ENCODE peak calls at places on chromosomes 13 and 19, in four cellular contexts. L is HCT116, Q is breast epithelium, C is fibroblast of lung. Y is an unnamed sample.

GRCh38 chr13:43942301-43942700 is 62.6 kb downstream of the LACC1 start:
- DNase-seq in L (no peak), Q (no peak), C (no peak), Y (no peak)

GRCh38 chr13:39884166-39884565 is 228.7 kb downstream of the COG6 start:
- DNase-seq in L (no peak), Q (no peak), C (no peak), Y (no peak)

GRCh38 chr13:99129050-99129449 is 71.6 kb upstream of the UBAC2 start:
- DNase-seq in L (no peak), Q (no peak), C (no peak), Y (no peak)

GRCh38 chr13:112510002-112510780 is 77.8 kb downstream of the TUBGCP3 start:
- DNase-seq in L (peak; percentile 53), Q (no peak), C (peak; percentile 76), Y (peak; percentile 68)

GRCh38 chr19:35216833-35217707 is 11.5 kb downstream of the FAM187B start:
- DNase-seq in L (no peak), Q (no peak), C (no peak), Y (peak; percentile 32)

GRCh38 chr19:16571689-16572331 is 405 bp downstream of the SLC35E1 start:
- DNase-seq in L (no peak), Q (no peak), C (peak; percentile 12), Y (peak; percentile 51)

GRCh38 chr13:110831437-110832204 is 83.2 kb downstream of the ANKRD10 start:
- DNase-seq in L (no peak), Q (no peak), C (no peak), Y (no peak)

GRCh38 chr19:30450945-30451344 is 78.8 kb downstream of the ZNF536 start:
- DNase-seq in L (no peak), Q (no peak), C (no peak), Y (no peak)

GRCh38 chr19:52786078-52786463 is 520 bp downstream of the ZNF600 start:
- DNase-seq in L (no peak), Q (no peak), C (no peak), Y (peak; percentile 28)

GRCh38 chr13:106337096-106337495 is 198.4 kb downstream of the EFNB2 start:
- DNase-seq in L (no peak), Q (no peak), C (peak; percentile 52), Y (peak; percentile 76)

GRCh38 chr13:22944378-22944777 is 236.4 kb upstream of the SGCG start:
- DNase-seq in L (no peak), Q (no peak), C (no peak), Y (no peak)

GRCh38 chr19:28466107-28467045 is 746.6 kb downstream of the UQCRFS1 start:
- DNase-seq in L (no peak), Q (no peak), C (peak; percentile 51), Y (peak; percentile 32)
- TF ChIP-seq CTCF in L (no peak), Q (peak; percentile 53), C (peak; percentile 69), Y (peak; percentile 53)

DNA sequence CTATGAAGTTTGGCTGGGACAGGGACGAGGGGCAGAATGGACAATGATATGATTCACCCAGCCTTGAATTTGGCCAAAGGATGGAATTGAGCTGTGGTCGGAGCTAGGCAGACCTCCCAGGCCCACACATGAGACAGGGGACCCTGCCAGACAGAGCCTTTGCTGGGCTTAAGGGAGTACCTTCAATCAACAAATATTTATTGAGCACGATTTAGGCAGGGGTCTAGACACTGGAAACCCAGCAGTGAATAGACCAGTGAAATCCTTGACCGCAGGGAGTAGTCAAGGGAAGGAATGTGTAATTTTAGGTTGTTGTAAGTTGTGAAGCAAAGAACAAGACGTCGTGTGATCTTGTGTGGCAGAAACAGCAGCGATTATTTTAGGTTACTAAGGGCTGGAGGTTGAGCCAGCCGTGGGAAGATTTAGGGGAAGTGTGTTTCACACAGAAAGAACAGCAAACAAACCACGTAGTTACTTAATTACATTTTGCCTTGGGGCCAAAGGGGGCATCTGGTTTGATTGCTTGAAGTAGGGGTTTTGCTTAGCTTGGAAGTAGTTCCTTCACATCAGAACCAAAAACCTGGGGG is 16.9 kb upstream of the AP1M2 start:
- DNase-seq in L (no peak), Q (no peak), C (no peak), Y (no peak)
- H3K4me3 ChIP-seq in L (no peak overlapping the region), Q (peak overlapping the region; percentile 92), C (peak overlapping the region; percentile 94), Y (no peak overlapping the region)

DNA sequence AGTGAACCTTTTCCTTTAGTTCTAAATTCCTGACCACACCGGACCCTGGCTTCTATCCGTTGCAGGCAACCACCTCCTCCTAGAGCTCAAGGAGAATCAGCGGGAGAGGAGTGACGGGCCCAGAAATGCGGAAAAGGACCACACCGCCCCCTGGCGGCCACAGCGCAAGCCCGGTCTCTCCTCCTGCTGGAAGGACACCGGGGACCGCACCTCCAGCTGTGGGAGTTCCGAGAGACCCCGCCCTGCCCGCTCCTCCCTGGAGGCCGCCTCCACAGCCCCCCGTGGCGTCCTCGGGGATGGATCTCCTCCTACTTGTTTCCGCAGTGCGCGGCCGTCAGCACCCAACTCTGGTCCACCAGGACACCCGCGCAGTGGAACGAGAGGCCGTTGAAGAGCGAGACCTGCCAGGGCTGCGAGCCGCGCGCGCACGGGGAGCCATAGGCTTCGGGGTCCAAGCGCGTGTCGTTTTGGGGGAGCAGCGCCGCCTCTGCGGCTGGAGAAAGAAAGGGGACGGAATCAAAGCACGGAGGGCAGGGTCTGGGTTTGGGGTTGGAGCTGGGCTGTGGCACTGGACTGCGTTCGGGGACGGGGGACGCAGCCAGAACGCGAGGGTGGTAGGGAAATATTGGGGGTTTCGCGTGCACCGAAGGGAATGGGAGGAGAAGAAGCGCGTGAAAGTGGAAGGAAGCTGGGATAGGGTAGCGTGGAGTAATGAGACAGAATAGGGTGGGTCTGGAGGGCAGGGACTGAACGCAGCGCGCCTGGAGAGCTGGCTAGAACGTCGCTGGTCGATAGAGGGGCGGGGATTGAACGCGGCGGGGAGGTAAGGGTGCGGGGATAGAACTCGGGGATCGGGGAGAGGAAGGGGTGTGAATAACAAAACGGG is 2.5 kb downstream of the KLK10 start:
- DNase-seq in L (peak; percentile 83), Q (peak; percentile 81), C (peak; percentile 16), Y (peak; percentile 49)
- TF ChIP-seq CTCF in L (peak; percentile 96), Q (peak; percentile 96), C (peak; percentile 54), Y (peak; percentile 83)

DNA sequence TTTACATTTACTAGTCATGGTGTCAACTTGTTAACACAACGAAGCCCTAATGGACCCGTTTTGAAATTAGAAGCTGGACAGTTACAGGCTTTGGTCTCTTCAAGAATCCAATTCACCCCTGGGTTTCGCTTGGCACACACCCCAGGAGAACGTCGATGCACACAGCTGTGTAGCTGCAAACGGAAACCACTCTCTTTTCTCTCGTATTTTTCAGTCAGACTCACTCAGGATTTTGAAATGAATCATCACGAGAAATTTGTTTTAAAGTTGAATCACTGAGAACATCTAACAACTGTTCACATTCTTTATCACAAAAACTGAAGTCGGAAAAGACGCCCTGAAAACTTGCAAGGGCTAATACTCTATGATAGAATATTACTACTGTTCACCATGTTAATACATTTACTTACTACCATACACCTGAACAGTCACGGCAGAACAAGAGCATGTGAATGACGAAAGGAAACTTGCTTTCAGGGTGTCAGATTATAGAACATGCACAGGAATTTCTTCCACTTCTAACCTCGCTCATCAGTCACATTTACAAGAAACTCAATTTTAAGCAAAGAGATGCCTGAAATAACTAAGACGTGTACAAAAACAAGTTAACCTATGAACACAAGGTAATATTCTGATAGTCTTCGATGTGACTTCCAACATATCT is 4.7 kb downstream of the PNMA8A start:
- DNase-seq in L (no peak), Q (no peak), C (peak; percentile 90), Y (peak; percentile 93)
- H3K4me3 ChIP-seq in L (no peak overlapping the region), Q (no peak overlapping the region), C (peak overlapping the region; percentile 1), Y (no peak overlapping the region)

DNA sequence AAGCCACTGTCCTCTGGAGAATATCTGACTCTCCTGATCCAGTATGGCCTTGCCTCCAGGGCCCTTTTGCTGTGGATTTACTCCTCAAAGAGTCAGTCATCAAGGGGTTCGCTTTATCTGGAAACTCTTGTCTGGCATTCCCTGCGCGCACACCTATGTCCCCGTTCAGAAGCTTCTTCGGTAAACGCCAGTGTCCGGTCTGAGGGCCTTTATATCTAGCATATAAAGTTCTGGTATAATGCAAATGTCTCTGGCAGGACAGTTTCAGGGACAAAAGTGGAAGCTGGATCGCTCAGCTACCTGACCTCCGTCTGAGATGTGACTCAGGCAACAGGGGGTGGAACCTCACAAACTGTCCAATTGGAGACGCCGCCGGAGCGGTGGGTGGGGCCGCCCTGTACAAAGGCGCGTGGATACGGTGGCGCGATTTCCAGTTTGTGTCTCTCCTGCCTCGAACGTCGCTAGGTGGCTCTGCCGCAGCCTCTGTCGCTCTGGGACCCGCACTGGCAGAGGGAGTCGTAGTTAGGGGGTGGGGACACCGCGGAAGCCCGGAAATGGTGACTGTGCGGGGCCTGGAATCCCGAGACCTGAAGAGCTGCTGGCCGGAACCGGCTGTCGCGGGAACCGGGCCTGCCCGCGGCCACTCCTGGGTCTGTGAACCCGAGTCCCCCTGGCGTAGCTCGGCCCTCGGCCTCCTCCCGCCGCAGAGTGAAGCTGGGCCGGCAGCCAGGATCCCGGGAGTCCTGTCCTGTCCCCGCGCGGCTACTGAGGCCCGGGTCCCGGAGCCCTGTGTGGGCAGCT is 10.6 kb upstream of the ZNF709 start:
- DNase-seq in L (no peak), Q (peak; percentile 95), C (peak; percentile 75), Y (peak; percentile 81)
- TF ChIP-seq CTCF in L (no peak), Q (peak; percentile 32), C (peak; percentile 27), Y (peak; percentile 26)

DNA sequence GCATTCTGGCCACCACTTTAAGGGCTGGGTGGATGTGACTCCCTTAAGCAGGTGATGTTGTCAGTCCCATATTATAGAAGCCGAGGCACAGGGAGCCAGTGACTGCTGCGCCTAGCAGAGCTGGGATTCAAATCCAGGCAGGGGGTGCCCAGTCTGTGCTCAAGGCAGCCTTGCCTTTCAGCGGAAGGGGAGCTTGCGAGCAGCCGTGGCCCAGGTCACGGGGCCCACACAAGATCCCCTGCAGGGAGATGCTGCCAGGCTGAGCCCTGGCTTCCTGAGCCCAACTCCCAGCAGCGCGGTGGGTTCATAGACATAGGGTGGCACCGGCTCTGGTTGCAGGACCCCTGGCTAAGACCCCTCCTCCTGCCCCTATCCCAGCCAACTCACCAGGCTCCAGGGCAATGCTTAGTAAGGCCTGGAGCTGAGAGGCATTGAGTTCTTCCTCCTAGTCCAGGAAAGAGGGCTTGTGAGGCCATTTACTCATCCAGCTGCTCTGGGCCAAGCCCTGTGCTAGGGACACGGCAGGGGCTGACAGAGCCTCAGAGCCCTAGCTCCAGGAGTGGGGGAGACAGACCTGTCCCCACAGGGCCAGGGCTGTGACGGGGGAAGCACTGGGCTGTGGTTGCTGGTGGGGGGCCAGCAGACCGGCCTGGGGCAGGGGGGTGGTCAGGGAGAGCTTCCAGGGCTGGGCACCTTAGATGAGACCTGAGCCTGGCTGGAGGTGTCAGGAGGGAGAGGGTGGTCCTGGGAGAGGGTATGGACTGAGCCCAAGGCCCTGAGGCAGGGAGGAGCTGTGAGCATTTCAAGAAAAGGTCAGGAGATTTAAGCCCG is 9.6 kb downstream of the CAPN12 start:
- DNase-seq in L (no peak), Q (peak; percentile 42), C (no peak), Y (peak; percentile 52)
- H3K4me3 ChIP-seq in L (peak overlapping the region; percentile 25), Q (peak overlapping the region; percentile 3), C (no peak overlapping the region), Y (peak overlapping the region; percentile 52)

GRCh38 chr13:79226938-79227337 is 179.1 kb downstream of the RBM26 start:
- DNase-seq in L (no peak), Q (no peak), C (no peak), Y (no peak)
- TF ChIP-seq CTCF in L (no peak), Q (no peak), C (no peak), Y (no peak)